ENCODE peak calls at places on chromosomes 16 and 17, in six cellular contexts. One of them, this sample, is unnamed.

GRCh38 chr16:58265480-58266052 is 29.3 kb downstream of the PRSS54 start:
- DNase-seq in ascending aorta: no peak
- DNase-seq in keratinocyte: no peak
- DNase-seq in transverse colon: no peak
- DNase-seq in Peyer's patch: no peak
- DNase-seq in CD8-positive, alpha-beta T cell: no peak
- DNase-seq in this sample: no peak

GRCh38 chr17:82236142-82236971 is 7.5 kb downstream of the SLC16A3 start:
- DNase-seq in keratinocyte: no peak
- DNase-seq in CD8-positive, alpha-beta T cell: peak; percentile 64
- DNase-seq in Peyer's patch: peak; percentile 88
- DNase-seq in transverse colon: peak; percentile 80
- DNase-seq in ascending aorta: no peak
- DNase-seq in this sample: no peak

GRCh38 chr17:2170023-2170422 is 115.1 kb downstream of the HIC1 start:
- DNase-seq in CD8-positive, alpha-beta T cell: no peak
- DNase-seq in ascending aorta: no peak
- DNase-seq in keratinocyte: no peak
- DNase-seq in transverse colon: peak; percentile 39
- DNase-seq in Peyer's patch: no peak
- DNase-seq in this sample: no peak

GRCh38 chr16:89547860-89548259 is 12.6 kb upstream of the RPL13 start:
- DNase-seq in CD8-positive, alpha-beta T cell: no peak
- DNase-seq in transverse colon: no peak
- DNase-seq in ascending aorta: no peak
- DNase-seq in keratinocyte: no peak
- DNase-seq in Peyer's patch: no peak
- DNase-seq in this sample: no peak

GRCh38 chr16:14071576-14072271 is 605 bp downstream of the MRTFB start:
- DNase-seq in Peyer's patch: no peak
- DNase-seq in ascending aorta: no peak
- DNase-seq in CD8-positive, alpha-beta T cell: no peak
- DNase-seq in keratinocyte: no peak
- DNase-seq in transverse colon: no peak
- DNase-seq in this sample: no peak

GRCh38 chr17:55693244-55694216 is 29.1 kb downstream of the TMEM100 start:
- DNase-seq in CD8-positive, alpha-beta T cell: no peak
- DNase-seq in Peyer's patch: no peak
- DNase-seq in keratinocyte: no peak
- DNase-seq in ascending aorta: no peak
- DNase-seq in transverse colon: peak; percentile 19
- DNase-seq in this sample: no peak

GRCh38 chr16:11201498-11202259 is 54.3 kb downstream of the SOCS1 start:
- DNase-seq in transverse colon: no peak
- DNase-seq in ascending aorta: no peak
- DNase-seq in keratinocyte: peak; percentile 93
- DNase-seq in CD8-positive, alpha-beta T cell: no peak
- DNase-seq in Peyer's patch: no peak
- DNase-seq in this sample: no peak

GRCh38 chr17:81483085-81483861 is 29.3 kb downstream of the ACTG1 start:
- DNase-seq in keratinocyte: no peak
- DNase-seq in ascending aorta: no peak
- DNase-seq in transverse colon: peak; percentile 43
- DNase-seq in CD8-positive, alpha-beta T cell: peak; percentile 36
- DNase-seq in Peyer's patch: no peak
- DNase-seq in this sample: no peak

GRCh38 chr16:15874745-15875314 is 13.6 kb downstream of the CEP20 start:
- DNase-seq in transverse colon: peak; percentile 53
- DNase-seq in Peyer's patch: no peak
- DNase-seq in CD8-positive, alpha-beta T cell: no peak
- DNase-seq in keratinocyte: no peak
- DNase-seq in ascending aorta: no peak
- DNase-seq in this sample: no peak

GRCh38 chr16:813204-813915 is 12.8 kb upstream of the GNG13 start:
- DNase-seq in transverse colon: peak; percentile 37
- DNase-seq in Peyer's patch: no peak
- DNase-seq in CD8-positive, alpha-beta T cell: no peak
- DNase-seq in keratinocyte: no peak
- DNase-seq in ascending aorta: no peak
- DNase-seq in this sample: no peak

GRCh38 chr17:28471127-28471453 is 2.4 kb upstream of the SLC13A2 start:
- DNase-seq in Peyer's patch: no peak
- DNase-seq in transverse colon: no peak
- DNase-seq in keratinocyte: no peak
- DNase-seq in ascending aorta: no peak
- DNase-seq in CD8-positive, alpha-beta T cell: no peak
- DNase-seq in this sample: no peak

GRCh38 chr16:51129105-51129504 is 22.0 kb downstream of the SALL1 start:
- DNase-seq in transverse colon: no peak
- DNase-seq in ascending aorta: no peak
- DNase-seq in Peyer's patch: no peak
- DNase-seq in keratinocyte: no peak
- DNase-seq in CD8-positive, alpha-beta T cell: no peak
- DNase-seq in this sample: no peak

GRCh38 chr16:12170103-12171025 is 193.8 kb downstream of the SNX29 start:
- DNase-seq in CD8-positive, alpha-beta T cell: no peak
- DNase-seq in keratinocyte: no peak
- DNase-seq in transverse colon: no peak
- DNase-seq in Peyer's patch: no peak
- DNase-seq in ascending aorta: no peak
- DNase-seq in this sample: no peak

GRCh38 chr17:30234954-30235353 is 543 bp downstream of the SLC6A4 start:
- DNase-seq in keratinocyte: no peak
- DNase-seq in ascending aorta: no peak
- DNase-seq in transverse colon: no peak
- DNase-seq in Peyer's patch: no peak
- DNase-seq in CD8-positive, alpha-beta T cell: no peak
- DNase-seq in this sample: peak; percentile 19

GRCh38 chr17:77441130-77441920 is 300.6 kb downstream of the SEC14L1 start:
- DNase-seq in keratinocyte: no peak
- DNase-seq in CD8-positive, alpha-beta T cell: peak; percentile 84
- DNase-seq in ascending aorta: no peak
- DNase-seq in transverse colon: peak; percentile 57
- DNase-seq in Peyer's patch: no peak
- DNase-seq in this sample: no peak
- TF ChIP-seq CTCF in keratinocyte: no peak
- TF ChIP-seq CTCF in CD8-positive, alpha-beta T cell: no peak
- TF ChIP-seq CTCF in ascending aorta: no peak
- TF ChIP-seq CTCF in transverse colon: no peak
- TF ChIP-seq CTCF in Peyer's patch: no peak
- TF ChIP-seq CTCF in this sample: no peak

GRCh38 chr16:77986021-77986420 is 36.3 kb upstream of the CLEC3A start:
- DNase-seq in Peyer's patch: no peak
- DNase-seq in transverse colon: no peak
- DNase-seq in CD8-positive, alpha-beta T cell: no peak
- DNase-seq in ascending aorta: no peak
- DNase-seq in keratinocyte: no peak
- DNase-seq in this sample: no peak
- H3K4me3 ChIP-seq in Peyer's patch: no peak overlapping the region
- H3K4me3 ChIP-seq in transverse colon: no peak overlapping the region
- H3K4me3 ChIP-seq in CD8-positive, alpha-beta T cell: no peak overlapping the region
- H3K4me3 ChIP-seq in ascending aorta: no peak overlapping the region
- H3K4me3 ChIP-seq in keratinocyte: no peak overlapping the region
- H3K4me3 ChIP-seq in this sample: no peak overlapping the region

GRCh38 chr17:41782142-41782541 is 4.4 kb downstream of the JUP start:
- DNase-seq in ascending aorta: no peak
- DNase-seq in keratinocyte: no peak
- DNase-seq in Peyer's patch: no peak
- DNase-seq in CD8-positive, alpha-beta T cell: no peak
- DNase-seq in transverse colon: no peak
- DNase-seq in this sample: peak; percentile 85
- H3K27ac ChIP-seq in ascending aorta: peak overlapping the region; percentile 55
- H3K27ac ChIP-seq in keratinocyte: peak overlapping the region; percentile 85
- H3K27ac ChIP-seq in Peyer's patch: peak overlapping the region; percentile 19
- H3K27ac ChIP-seq in CD8-positive, alpha-beta T cell: no peak overlapping the region
- H3K27ac ChIP-seq in transverse colon: peak overlapping the region; percentile 95
- H3K27ac ChIP-seq in this sample: peak overlapping the region; percentile 77

DNA sequence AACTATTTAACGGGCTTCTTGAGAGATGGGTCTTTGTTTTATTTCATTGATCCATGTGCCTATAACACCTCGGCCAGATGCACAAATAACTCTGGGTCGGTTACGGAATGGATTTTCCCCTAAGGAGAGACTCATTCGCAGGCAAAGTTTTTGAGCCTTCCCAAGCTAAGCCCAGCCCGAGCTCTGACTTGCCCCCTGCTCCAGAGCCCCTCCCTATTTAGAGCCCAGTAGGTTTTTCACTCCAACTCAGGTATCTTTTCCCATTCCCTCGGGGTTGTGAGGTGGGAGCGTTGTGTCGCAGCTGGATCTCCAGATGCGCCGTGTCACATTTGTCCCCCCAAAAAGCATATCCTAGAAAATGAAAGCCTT is 812 bp upstream of the MYOCD start:
- DNase-seq in transverse colon: no peak
- DNase-seq in ascending aorta: no peak
- DNase-seq in CD8-positive, alpha-beta T cell: no peak
- DNase-seq in Peyer's patch: no peak
- DNase-seq in keratinocyte: no peak
- DNase-seq in this sample: no peak
- TF ChIP-seq CTCF in transverse colon: no peak
- TF ChIP-seq CTCF in ascending aorta: no peak
- TF ChIP-seq CTCF in CD8-positive, alpha-beta T cell: no peak
- TF ChIP-seq CTCF in Peyer's patch: no peak
- TF ChIP-seq CTCF in keratinocyte: no peak
- TF ChIP-seq CTCF in this sample: no peak

DNA sequence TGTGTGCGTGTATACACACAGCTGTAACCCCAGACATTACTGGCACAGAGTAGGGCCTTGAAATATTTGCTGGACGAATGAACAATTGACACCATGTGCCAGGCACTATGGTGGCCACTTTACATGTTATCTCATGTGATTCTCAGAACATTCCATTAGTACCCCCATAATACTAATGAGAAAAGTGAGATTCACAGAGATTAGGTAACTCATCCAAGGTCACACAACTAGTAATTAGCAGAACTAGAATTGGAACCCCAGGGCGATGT is 2.0 kb upstream of the MATCAP1 start:
- DNase-seq in ascending aorta: no peak
- DNase-seq in CD8-positive, alpha-beta T cell: no peak
- DNase-seq in keratinocyte: no peak
- DNase-seq in transverse colon: no peak
- DNase-seq in Peyer's patch: no peak
- DNase-seq in this sample: no peak
- H3K4me3 ChIP-seq in ascending aorta: no peak overlapping the region
- H3K4me3 ChIP-seq in CD8-positive, alpha-beta T cell: no peak overlapping the region
- H3K4me3 ChIP-seq in keratinocyte: no peak overlapping the region
- H3K4me3 ChIP-seq in transverse colon: no peak overlapping the region
- H3K4me3 ChIP-seq in Peyer's patch: no peak overlapping the region
- H3K4me3 ChIP-seq in this sample: peak overlapping the region; percentile 97

DNA sequence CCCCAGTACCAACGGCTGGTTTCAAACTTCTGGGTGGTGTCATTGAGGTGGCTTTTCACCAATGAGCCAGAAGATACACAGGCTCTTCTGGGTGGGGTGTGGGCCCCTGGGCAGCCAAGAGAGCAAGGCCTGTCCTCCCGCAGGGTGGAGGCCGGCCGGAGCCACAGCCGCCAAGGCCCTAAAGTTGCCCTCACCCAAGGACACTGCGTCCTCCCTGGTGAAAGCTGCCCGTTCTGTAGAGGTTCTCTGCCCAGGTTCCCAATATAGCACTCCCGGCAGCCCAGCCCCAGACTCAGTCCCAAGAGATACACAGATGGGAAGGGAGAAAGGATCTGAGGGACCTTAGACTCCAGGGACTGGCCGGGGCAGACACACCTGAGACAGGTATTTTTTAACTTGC is 10.7 kb upstream of the CACNG1 start:
- DNase-seq in ascending aorta: no peak
- DNase-seq in CD8-positive, alpha-beta T cell: no peak
- DNase-seq in transverse colon: no peak
- DNase-seq in keratinocyte: no peak
- DNase-seq in Peyer's patch: no peak
- DNase-seq in this sample: no peak
- H3K27ac ChIP-seq in ascending aorta: no peak overlapping the region
- H3K27ac ChIP-seq in CD8-positive, alpha-beta T cell: no peak overlapping the region
- H3K27ac ChIP-seq in transverse colon: no peak overlapping the region
- H3K27ac ChIP-seq in keratinocyte: no peak overlapping the region
- H3K27ac ChIP-seq in Peyer's patch: no peak overlapping the region
- H3K27ac ChIP-seq in this sample: no peak overlapping the region

GRCh38 chr17:63497708-63498483 is 21.0 kb downstream of the ACE start:
- DNase-seq in keratinocyte: no peak
- DNase-seq in Peyer's patch: no peak
- DNase-seq in transverse colon: no peak
- DNase-seq in CD8-positive, alpha-beta T cell: no peak
- DNase-seq in ascending aorta: no peak
- DNase-seq in this sample: no peak
- TF ChIP-seq CTCF in keratinocyte: peak; percentile 26
- TF ChIP-seq CTCF in Peyer's patch: peak; percentile 20
- TF ChIP-seq CTCF in transverse colon: no peak
- TF ChIP-seq CTCF in CD8-positive, alpha-beta T cell: no peak
- TF ChIP-seq CTCF in ascending aorta: no peak
- TF ChIP-seq CTCF in this sample: no peak

GRCh38 chr16:86517652-86518258 is 7.4 kb downstream of the FOXF1 start:
- DNase-seq in CD8-positive, alpha-beta T cell: no peak
- DNase-seq in keratinocyte: no peak
- DNase-seq in transverse colon: peak; percentile 64
- DNase-seq in Peyer's patch: peak; percentile 65
- DNase-seq in ascending aorta: no peak
- DNase-seq in this sample: no peak
- H3K4me3 ChIP-seq in CD8-positive, alpha-beta T cell: no peak overlapping the region
- H3K4me3 ChIP-seq in keratinocyte: no peak overlapping the region
- H3K4me3 ChIP-seq in transverse colon: no peak overlapping the region
- H3K4me3 ChIP-seq in Peyer's patch: no peak overlapping the region
- H3K4me3 ChIP-seq in ascending aorta: no peak overlapping the region
- H3K4me3 ChIP-seq in this sample: no peak overlapping the region

This sample was measured in coronary artery.